ENCODE peak calls at places on chromosome 18, in six cellular contexts. H is neuronal stem cell, I is IMR-90, E is mesenchymal stem cell, O is H1, U is trophoblast cell. S is an unnamed sample.
A peak's percentile ranks its signal among the peaks of the same experiment; 100 is the strongest.

GRCh38 chr18:59570101-59570875 is 126.9 kb downstream of the CCBE1 start:
- DNase-seq in H (no peak), I (peak; percentile 18), E (peak; percentile 17), O (no peak), U (no peak), S (no peak)

GRCh38 chr18:46338213-46338612 is 234.0 kb downstream of the HAUS1 start:
- DNase-seq in H (no peak), I (no peak), E (no peak), O (no peak), U (no peak), S (no peak)

GRCh38 chr18:6543330-6543908 is 128.7 kb upstream of the L3MBTL4 start:
- DNase-seq in H (no peak), I (peak; percentile 55), E (peak; percentile 48), O (no peak), U (peak; percentile 63), S (no peak)

GRCh38 chr18:58476521-58477210 is 152.2 kb downstream of the ALPK2 start:
- DNase-seq in H (no peak), I (no peak), E (no peak), O (no peak), U (no peak), S (no peak)

GRCh38 chr18:35581555-35582309 is at the start of gene GALNT1:
- DNase-seq in H (peak; percentile 12), I (peak; percentile 4), E (peak; percentile 14), O (no peak), U (peak; percentile 32), S (no peak)

GRCh38 chr18:79068299-79068945 is 772 bp upstream of the ATP9B start:
- DNase-seq in H (no peak), I (no peak), E (peak; percentile 12), O (no peak), U (no peak), S (no peak)

GRCh38 chr18:64271264-64271663 is 122.4 kb upstream of the LINC00305 start:
- DNase-seq in H (no peak), I (no peak), E (no peak), O (no peak), U (no peak), S (no peak)

GRCh38 chr18:79643049-79643765 is 36.4 kb upstream of the CTDP1 start:
- DNase-seq in H (no peak), I (no peak), E (no peak), O (no peak), U (no peak), S (no peak)

GRCh38 chr18:76588591-76589303 is 93.7 kb upstream of the ZNF516 start:
- DNase-seq in H (no peak), I (no peak), E (no peak), O (no peak), U (no peak), S (no peak)

GRCh38 chr18:44803019-44803650 is 122.4 kb downstream of the SETBP1 start:
- DNase-seq in H (no peak), I (peak; percentile 53), E (peak; percentile 98), O (no peak), U (no peak), S (no peak)

DNA sequence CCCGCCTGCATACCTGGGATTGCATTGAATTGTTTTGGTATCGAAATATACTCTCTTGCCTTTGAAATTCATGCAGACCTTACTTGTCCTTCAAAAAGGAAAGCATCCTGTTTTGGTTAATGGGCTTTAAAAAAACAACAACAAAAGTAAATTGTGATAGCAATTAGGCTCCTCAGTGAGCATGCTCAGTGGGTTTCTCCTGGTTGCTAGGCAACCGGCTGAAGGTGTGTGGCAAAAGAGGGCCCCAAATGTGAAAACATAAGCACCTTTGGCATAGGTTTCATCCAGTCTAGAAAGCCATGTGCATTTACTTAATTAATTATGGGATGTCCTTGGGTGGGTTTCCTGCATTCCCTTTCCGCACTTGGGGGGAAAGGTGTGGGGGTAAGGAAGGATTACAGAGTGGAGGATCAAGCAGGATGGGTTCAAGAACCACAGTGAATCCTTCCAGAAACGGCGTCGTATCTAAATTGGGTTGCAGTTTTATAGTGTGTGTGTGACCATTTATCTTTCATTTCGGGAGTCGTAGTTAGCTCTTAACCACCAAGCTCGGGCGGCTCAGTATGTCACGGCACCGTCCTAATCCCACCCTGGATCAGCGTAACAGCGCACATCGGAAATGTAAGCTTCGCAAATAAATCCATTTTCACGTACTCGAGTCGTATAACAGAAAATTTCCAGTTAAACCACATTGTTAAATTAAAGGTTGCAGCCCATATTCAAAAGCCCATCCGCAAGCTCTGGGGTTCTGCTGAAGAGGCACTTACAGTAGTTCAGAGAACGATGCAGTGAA is 274.9 kb upstream of the TCF4 start:
- DNase-seq in H (no peak), I (no peak), E (no peak), O (no peak), U (no peak), S (no peak)
- H3K14ac ChIP-seq in H (no peak overlapping the region), I (no peak overlapping the region), E (no peak overlapping the region), O (no peak overlapping the region), U (no peak overlapping the region), S (no peak overlapping the region)

DNA sequence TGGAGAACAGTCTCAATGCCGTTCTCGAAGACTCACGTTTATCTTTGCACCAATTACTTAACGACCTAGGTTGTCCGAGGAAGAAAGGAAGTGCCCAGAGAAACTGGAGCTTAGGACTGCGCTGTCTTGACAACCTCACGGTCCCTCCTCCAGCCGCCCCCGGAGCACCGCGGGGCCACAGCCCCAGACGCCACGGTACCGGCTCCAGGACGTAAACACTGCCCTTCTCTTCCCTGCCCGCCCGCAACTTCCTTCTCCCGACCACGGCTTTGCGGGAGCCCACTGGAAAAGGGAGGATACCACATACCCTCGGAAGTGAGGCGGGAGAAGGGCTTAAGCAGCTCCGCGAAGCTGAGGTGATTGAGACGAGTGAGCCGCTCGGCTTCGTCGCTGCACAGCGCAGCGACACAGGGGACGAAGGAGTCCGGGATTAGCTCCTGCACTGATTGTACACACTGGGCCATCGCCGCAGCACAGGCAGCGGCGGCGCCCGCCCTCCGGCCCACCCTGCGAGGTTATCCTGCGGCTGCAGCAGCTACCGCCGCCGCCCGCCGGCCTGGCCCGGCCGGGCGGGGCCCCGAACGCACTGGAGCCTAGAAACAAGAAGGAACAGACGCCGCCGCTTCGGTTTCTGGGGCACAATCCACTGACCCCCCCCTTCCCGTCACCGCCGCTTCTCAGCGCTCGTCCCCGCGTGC is 478 bp downstream of the TRAPPC8 start:
- DNase-seq in H (no peak), I (peak; percentile 54), E (peak; percentile 75), O (no peak), U (peak; percentile 56), S (peak; percentile 34)
- H2BK5ac ChIP-seq in H (peak overlapping the region; percentile 94), I (peak overlapping the region; percentile 42), E (peak overlapping the region; percentile 67), O (peak overlapping the region; percentile 93), U (peak overlapping the region; percentile 96), S (peak overlapping the region; percentile 37)

GRCh38 chr18:13120255-13120654 is 98.3 kb upstream of the LDLRAD4 start:
- DNase-seq in H (no peak), I (no peak), E (peak; percentile 12), O (no peak), U (no peak), S (no peak)

GRCh38 chr18:13124411-13124810 is 94.1 kb upstream of the LDLRAD4 start:
- DNase-seq in H (no peak), I (no peak), E (no peak), O (no peak), U (no peak), S (no peak)

DNA sequence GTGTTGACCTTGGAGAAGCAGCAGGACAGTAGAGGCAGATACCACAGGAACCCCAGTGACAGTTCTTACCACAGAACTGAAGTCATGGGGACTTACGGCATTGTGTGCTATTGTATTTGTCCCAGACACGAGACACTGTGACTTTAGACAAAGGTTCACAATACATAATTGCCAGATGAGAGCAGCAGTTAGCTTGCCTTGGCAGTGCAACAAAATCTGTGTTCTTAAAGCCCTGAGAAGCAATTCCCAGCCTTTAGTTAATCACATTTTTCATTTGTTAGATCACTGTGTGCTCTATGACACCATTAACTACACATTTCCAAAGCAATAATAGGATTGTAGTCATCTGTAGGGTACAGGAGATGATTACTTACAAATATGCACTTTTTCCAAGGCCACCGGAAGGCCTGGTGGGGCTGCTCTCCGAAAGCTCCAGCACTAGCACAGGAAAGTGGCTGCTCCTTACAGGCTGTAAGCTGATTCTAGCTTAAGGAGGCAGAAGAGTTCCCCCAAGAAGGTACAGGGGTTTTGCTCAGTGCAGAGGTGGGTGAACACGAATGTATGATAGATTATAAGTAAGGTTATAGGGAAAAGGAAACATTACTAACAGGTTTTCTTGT is 97.5 kb upstream of the LDLRAD4 start:
- DNase-seq in H (no peak), I (peak; percentile 54), E (peak; percentile 62), O (no peak), U (no peak), S (no peak)
- H3K14ac ChIP-seq in H (no peak overlapping the region), I (no peak overlapping the region), E (no peak overlapping the region), O (no peak overlapping the region), U (no peak overlapping the region), S (no peak overlapping the region)

GRCh38 chr18:48952287-48953095 is 1.7 kb upstream of the SMAD7 start:
- DNase-seq in H (peak; percentile 87), I (peak; percentile 86), E (peak; percentile 94), O (no peak), U (peak; percentile 81), S (peak; percentile 84)
- H2BK5ac ChIP-seq in H (peak overlapping the region; percentile 83), I (peak overlapping the region; percentile 76), E (peak overlapping the region; percentile 96), O (peak overlapping the region; percentile 93), U (peak overlapping the region; percentile 99), S (no peak overlapping the region)

DNA sequence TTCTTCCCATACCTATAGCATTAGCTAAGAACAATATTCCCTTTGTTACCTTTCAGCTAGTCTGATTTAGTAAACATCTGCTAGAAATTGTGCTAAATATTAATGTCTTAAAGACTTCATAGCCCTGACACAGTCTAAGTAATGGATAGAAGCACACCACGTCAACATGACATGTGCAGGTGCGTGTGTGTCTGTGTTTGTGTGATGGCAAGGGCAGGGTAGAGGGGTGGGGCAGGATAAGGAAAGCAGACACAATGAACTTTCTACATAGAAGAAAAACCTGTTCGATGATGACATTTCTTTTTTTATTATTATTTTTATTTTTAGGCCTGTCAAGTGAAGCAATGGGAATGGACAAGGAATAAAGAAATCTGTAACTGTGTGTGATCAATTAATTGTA is 223.3 kb downstream of the NOL4 start:
- DNase-seq in H (no peak), I (no peak), E (no peak), O (no peak), U (no peak), S (no peak)
- H3K14ac ChIP-seq in H (no peak overlapping the region), I (no peak overlapping the region), E (no peak overlapping the region), O (no peak overlapping the region), U (no peak overlapping the region), S (no peak overlapping the region)

GRCh38 chr18:407825-408224 is 92.7 kb downstream of the COLEC12 start:
- DNase-seq in H (no peak), I (no peak), E (no peak), O (no peak), U (no peak), S (no peak)
- H2BK5ac ChIP-seq in H (no peak overlapping the region), I (no peak overlapping the region), E (no peak overlapping the region), O (no peak overlapping the region), U (no peak overlapping the region), S (no peak overlapping the region)

DNA sequence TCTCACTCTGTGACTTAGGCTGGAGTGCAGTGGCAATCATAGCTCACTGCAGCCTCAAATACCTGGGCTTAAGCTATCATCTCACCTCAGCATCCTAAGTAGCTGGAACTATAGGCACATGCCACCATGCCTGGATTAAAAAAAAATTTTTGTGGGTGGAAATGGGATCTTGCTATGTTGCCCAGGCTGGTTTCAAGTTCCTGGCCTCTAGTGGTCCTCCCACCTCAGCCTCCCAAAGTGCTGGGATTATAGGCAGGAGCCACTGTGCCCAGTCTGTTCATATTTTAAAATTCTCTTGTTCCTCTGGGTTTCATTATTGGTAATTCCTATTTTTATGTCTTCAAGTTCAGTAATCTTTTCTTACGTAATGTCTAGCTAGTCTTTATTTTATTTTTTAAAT is 25.5 kb upstream of the RAB31 start:
- DNase-seq in H (no peak), I (no peak), E (no peak), O (no peak), U (no peak), S (no peak)
- H3K14ac ChIP-seq in H (no peak overlapping the region), I (no peak overlapping the region), E (no peak overlapping the region), O (no peak overlapping the region), U (no peak overlapping the region), S (no peak overlapping the region)